ENCODE peak calls at places on chromosomes 1 and 21, in seven cellular contexts. P is GM23338; R is upper lobe of right lung; L is cardiac muscle cell; V is adrenal gland; E is CD8-positive, alpha-beta T cell; D is lower lobe of right lung. Z is an unnamed sample.

GRCh38 chr1:31937300-31938183 is 626 bp downstream of the PTP4A2 start:
- DNase-seq in P (peak), R (peak), L (peak), V (peak), E (peak), D (peak), Z (peak)

GRCh38 chr1:93446837-93447451 is 974 bp upstream of the FNBP1L start:
- DNase-seq in P (peak), R (peak), L (peak), V (peak), E (no peak), D (no peak), Z (no peak)

GRCh38 chr1:52424238-52424637 is 19.8 kb downstream of the PRPF38A start:
- DNase-seq in P (no peak), R (no peak), L (peak), V (no peak), E (peak), D (no peak), Z (no peak)

GRCh38 chr1:83509229-83509870 is 489.6 kb downstream of the TTLL7 start:
- DNase-seq in P (no peak), R (no peak), L (no peak), V (no peak), E (no peak), D (no peak), Z (no peak)

GRCh38 chr1:5830771-5831599 is 161.2 kb downstream of the NPHP4 start:
- DNase-seq in P (peak), R (no peak), L (no peak), V (no peak), E (no peak), D (no peak), Z (no peak)

GRCh38 chr1:65825736-65826135 is 33.0 kb downstream of the PDE4B start:
- DNase-seq in P (no peak), R (no peak), L (peak), V (no peak), E (no peak), D (no peak), Z (no peak)

GRCh38 chr1:117537291-117537920 is 68.4 kb upstream of the TENT5C start:
- DNase-seq in P (peak), R (peak), L (peak), V (no peak), E (no peak), D (peak), Z (peak)

GRCh38 chr1:119115301-119115700 is 25.2 kb downstream of the WARS2 start:
- DNase-seq in P (no peak), R (no peak), L (no peak), V (no peak), E (no peak), D (no peak), Z (no peak)

GRCh38 chr21:25491267-25491666 is 116.0 kb downstream of the MRPL39 start:
- DNase-seq in P (no peak), R (no peak), L (no peak), V (no peak), E (no peak), D (no peak), Z (peak)

GRCh38 chr1:111219466-111220286 is 7.8 kb upstream of the CHI3L2 start:
- DNase-seq in P (no peak), R (no peak), L (peak), V (no peak), E (no peak), D (no peak), Z (peak)

GRCh38 chr1:8061210-8061609 is 35.1 kb upstream of the ERRFI1 start:
- DNase-seq in P (no peak), R (no peak), L (peak), V (no peak), E (no peak), D (no peak), Z (no peak)

GRCh38 chr1:110060034-110060661 is 10.3 kb downstream of the ALX3 start:
- DNase-seq in P (peak), R (peak), L (peak), V (peak), E (peak), D (peak), Z (peak)

GRCh38 chr1:244964112-244964971 is 100.0 kb upstream of the HNRNPU start:
- DNase-seq in P (peak), R (no peak), L (peak), V (peak), E (no peak), D (no peak), Z (no peak)

GRCh38 chr1:54813479-54814147 is 12.5 kb upstream of the TTC22 start:
- DNase-seq in P (peak), R (no peak), L (no peak), V (peak), E (no peak), D (no peak), Z (peak)

GRCh38 chr1:224666078-224666477 is 50.0 kb downstream of the CNIH3 start:
- DNase-seq in P (no peak), R (no peak), L (no peak), V (no peak), E (no peak), D (no peak), Z (no peak)

GRCh38 chr1:1168156-1168450 is 5.6 kb upstream of the TTLL10 start:
- DNase-seq in P (no peak), R (no peak), L (no peak), V (no peak), E (no peak), D (peak), Z (no peak)

GRCh38 chr1:111205724-111206070 is 5.3 kb upstream of the DENND2D start:
- DNase-seq in P (no peak), R (no peak), L (no peak), V (no peak), E (no peak), D (no peak), Z (peak)

GRCh38 chr21:14949603-14950002 is 115.2 kb downstream of the NRIP1 start:
- DNase-seq in P (no peak), R (no peak), L (no peak), V (no peak), E (no peak), D (no peak), Z (no peak)

GRCh38 chr21:45135868-45136267 is 61.5 kb downstream of the ADARB1 start:
- DNase-seq in P (no peak), R (no peak), L (no peak), V (no peak), E (no peak), D (no peak), Z (no peak)

GRCh38 chr1:209106237-209106741 is 477.2 kb upstream of the CAMK1G start:
- DNase-seq in P (peak), R (no peak), L (peak), V (no peak), E (no peak), D (no peak), Z (no peak)

GRCh38 chr1:24704411-24705259 is 40.6 kb upstream of the CLIC4 start:
- DNase-seq in P (peak), R (no peak), L (peak), V (no peak), E (no peak), D (no peak), Z (no peak)

GRCh38 chr1:30786264-30786991 is 28.9 kb upstream of the LAPTM5 start:
- DNase-seq in P (no peak), R (no peak), L (no peak), V (no peak), E (no peak), D (peak), Z (no peak)

GRCh38 chr21:33261635-33262034 is 4.5 kb upstream of the IL10RB start:
- DNase-seq in P (no peak), R (peak), L (peak), V (peak), E (no peak), D (peak), Z (peak)

GRCh38 chr1:46333300-46334029 is 7.1 kb upstream of the NSUN4 start:
- DNase-seq in P (peak), R (peak), L (peak), V (peak), E (no peak), D (no peak), Z (peak)

GRCh38 chr1:10495942-10496341 is 21.2 kb downstream of the PEX14 start:
- DNase-seq in P (no peak), R (no peak), L (no peak), V (no peak), E (peak), D (no peak), Z (peak)

GRCh38 chr1:12518956-12519707 is 98.9 kb downstream of the DHRS3 start:
- DNase-seq in P (no peak), R (no peak), L (peak), V (no peak), E (no peak), D (peak), Z (peak)

GRCh38 chr1:36851087-36851486 is 183.2 kb downstream of the GRIK3 start:
- DNase-seq in P (no peak), R (no peak), L (no peak), V (no peak), E (no peak), D (no peak), Z (no peak)

GRCh38 chr1:84164567-84165021 is 20.5 kb downstream of the PRKACB start:
- DNase-seq in P (no peak), R (no peak), L (peak), V (no peak), E (no peak), D (no peak), Z (no peak)

GRCh38 chr1:223198628-223198965 is 55.5 kb upstream of the TLR5 start:
- DNase-seq in P (no peak), R (no peak), L (no peak), V (no peak), E (no peak), D (no peak), Z (no peak)

GRCh38 chr1:31800677-31800967 is 15.2 kb downstream of the SPOCD1 start:
- DNase-seq in P (no peak), R (no peak), L (no peak), V (no peak), E (no peak), D (no peak), Z (no peak)

GRCh38 chr1:152917794-152918193 is 9.4 kb downstream of the IVL start:
- DNase-seq in P (peak), R (no peak), L (no peak), V (peak), E (no peak), D (no peak), Z (no peak)

GRCh38 chr1:201088395-201088794 is 23.8 kb downstream of the CACNA1S start:
- DNase-seq in P (no peak), R (no peak), L (no peak), V (no peak), E (no peak), D (no peak), Z (no peak)

DNA sequence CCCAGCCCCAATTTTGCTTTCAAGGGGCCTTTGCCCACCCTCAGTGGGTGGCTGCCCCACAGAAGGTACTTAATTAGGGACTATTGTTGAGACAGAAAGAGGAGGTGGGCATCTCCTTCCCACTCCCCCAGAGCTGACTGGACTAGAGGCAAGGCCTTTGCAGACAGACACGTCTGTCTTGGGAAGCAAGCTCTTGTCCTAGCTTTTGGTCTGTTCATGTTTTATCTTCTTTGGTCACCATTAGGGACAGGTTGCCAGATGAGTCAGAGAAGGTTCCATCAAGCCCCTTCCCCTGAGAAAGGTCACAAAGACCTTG is 27.7 kb downstream of the PTAFR start:
- DNase-seq in P (no peak), R (no peak), L (no peak), V (no peak), E (no peak), D (no peak), Z (no peak)
- H3K4me3 ChIP-seq in P (no peak), R (no peak), L (no peak), V (no peak), E (no peak), D (no peak), Z (no peak)

DNA sequence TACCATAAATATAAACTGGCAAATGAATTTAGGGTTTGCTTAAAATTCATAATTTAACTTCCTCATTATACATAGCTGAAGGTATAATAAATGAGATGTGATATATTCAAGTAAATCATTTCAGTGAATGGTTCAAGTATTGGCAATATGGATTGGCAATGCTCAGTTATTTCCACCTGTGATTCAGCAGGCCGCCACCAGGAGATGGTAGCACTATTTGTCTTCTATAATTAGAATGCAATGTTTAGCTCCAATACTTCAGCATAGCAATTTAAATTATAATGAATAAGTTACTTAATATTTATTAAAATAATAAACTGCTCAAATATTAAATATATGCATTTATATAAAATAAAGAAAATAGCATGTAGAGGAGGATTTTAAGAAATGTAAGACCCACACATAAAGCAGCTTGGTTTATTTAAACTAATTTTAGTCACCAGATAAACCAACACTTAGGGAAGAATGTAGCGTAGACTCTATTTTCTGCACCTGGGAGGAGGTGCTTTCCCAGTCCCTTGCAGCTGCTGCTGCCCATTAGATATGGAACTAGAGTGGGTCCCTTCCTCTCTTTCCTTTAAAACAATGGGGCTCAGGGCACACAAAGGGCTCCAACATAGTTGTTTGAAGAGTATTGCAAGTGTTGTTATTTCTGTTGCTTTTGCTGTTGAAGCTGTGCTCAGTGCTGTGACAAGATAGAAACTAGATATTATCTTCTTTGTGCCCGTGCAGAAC is 62.1 kb downstream of the PLPPR4 start:
- DNase-seq in P (peak), R (no peak), L (peak), V (no peak), E (no peak), D (no peak), Z (no peak)
- TF ChIP-seq CTCF in P (peak), R (peak), L (peak), V (no peak), E (no peak), D (peak), Z (peak)

GRCh38 chr1:151721788-151722510 is 627 bp downstream of the RIIAD1 start:
- DNase-seq in P (peak), R (no peak), L (peak), V (no peak), E (no peak), D (no peak), Z (no peak)

GRCh38 chr1:151718666-151719065 is 2.1 kb upstream of the CELF3 start:
- DNase-seq in P (no peak), R (no peak), L (no peak), V (no peak), E (no peak), D (no peak), Z (no peak)

GRCh38 chr1:151723726-151724370 is 2.5 kb downstream of the RIIAD1 start:
- DNase-seq in P (peak), R (no peak), L (no peak), V (no peak), E (no peak), D (no peak), Z (no peak)

GRCh38 chr1:151720190-151720953 is 950 bp upstream of the RIIAD1 start:
- DNase-seq in P (no peak), R (no peak), L (peak), V (no peak), E (no peak), D (no peak), Z (peak)

DNA sequence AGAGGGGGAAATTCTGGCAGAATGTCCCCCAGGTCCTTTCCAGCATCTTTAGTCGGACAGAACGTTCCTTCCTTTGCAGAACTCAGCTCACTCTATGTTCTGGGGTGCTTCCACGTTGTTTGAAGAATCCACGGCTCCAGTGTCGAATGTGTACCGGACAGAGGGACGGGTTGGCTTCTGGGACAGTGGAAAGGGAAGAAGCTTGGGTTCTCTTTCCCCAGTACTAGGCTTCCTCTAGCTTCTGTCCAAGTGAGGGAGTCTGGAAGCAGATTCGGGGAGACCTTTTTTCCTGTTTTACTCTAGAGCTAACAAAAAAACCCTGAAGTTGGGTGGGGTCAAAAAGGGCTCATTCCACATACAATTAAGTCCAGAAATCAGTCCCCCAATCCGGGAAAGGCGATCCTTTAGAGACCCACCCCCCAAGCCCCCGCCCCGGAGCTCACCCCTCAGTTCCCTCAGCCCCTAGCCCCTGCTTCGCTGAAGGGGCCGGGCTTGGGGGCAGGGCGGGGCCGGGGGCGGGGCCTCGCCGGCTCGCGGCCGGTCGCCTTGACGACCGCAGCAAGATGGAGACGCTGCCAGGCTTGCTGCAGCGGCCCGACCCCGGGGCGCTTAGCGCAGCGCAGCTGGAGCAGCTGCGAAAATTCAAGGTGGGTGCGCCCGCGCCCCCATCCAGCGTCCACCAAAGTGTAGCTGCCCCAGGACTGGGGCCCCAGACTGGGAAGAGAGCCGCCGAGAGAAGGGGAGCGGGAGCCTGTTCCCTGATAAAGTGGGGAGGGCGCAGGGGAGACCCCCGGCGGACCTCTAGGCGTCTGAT is at the start of gene RIIAD1:
- DNase-seq in P (peak), R (no peak), L (peak), V (no peak), E (peak), D (no peak), Z (peak)
- H3K4me3 ChIP-seq in P (peak), R (peak), L (peak), V (peak), E (peak), D (peak), Z (peak)

GRCh38 chr1:26890467-26890796 is 349 bp upstream of the GPN2 start:
- DNase-seq in P (no peak), R (peak), L (no peak), V (no peak), E (no peak), D (no peak), Z (no peak)

GRCh38 chr1:26882696-26883095 is 7.4 kb downstream of the GPN2 start:
- DNase-seq in P (no peak), R (no peak), L (no peak), V (no peak), E (no peak), D (no peak), Z (no peak)

GRCh38 chr1:26889580-26890466 is at the start of gene GPN2:
- DNase-seq in P (peak), R (peak), L (peak), V (peak), E (peak), D (peak), Z (peak)

DNA sequence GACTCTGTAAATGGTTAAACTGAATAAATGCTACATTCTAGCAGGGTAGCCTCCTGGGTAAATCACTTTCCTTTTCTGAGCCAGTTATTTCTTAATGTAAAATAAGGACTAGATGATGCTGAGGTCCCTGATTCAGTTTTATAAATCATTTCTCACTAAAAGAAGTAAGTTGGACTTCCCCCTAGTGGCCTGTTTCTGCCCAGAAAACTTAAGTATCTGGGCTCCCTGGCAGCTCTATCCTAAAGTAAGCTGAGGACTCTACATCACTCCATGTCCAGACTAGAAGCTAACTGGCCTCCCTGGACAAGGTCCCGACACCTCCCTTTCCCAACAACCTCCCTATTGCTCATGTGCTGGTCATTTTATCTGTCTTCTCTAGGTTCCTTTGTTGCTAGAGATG is 3.0 kb downstream of the GPN2 start:
- DNase-seq in P (peak), R (no peak), L (peak), V (no peak), E (no peak), D (no peak), Z (peak)
- TF ChIP-seq CTCF in P (peak), R (peak), L (peak), V (peak), E (peak), D (peak), Z (peak)